ENCODE peak calls at places on chromosomes 4 and X, in six cellular contexts. S is OCI-LY7, M is neural progenitor cell, N is MM.1S, A is HCT116, X is SK-N-SH. W is an unnamed sample.

GRCh38 chrX:331145-331771 is 12.7 kb upstream of the GTPBP6 start:
- DNase-seq in A (no peak), X (peak), N (no peak), M (peak), S (no peak), W (peak)

GRCh38 chrX:18596096-18596495 is 75.8 kb downstream of the RS1 start:
- DNase-seq in S (no peak), A (no peak), N (no peak), M (no peak), X (no peak), W (no peak)

GRCh38 chr4:177356191-177356590 is 46.5 kb downstream of the NEIL3 start:
- DNase-seq in S (no peak), M (no peak), N (no peak), A (no peak), X (no peak), W (no peak)

GRCh38 chrX:15146515-15146914 is 123.4 kb downstream of the ASB9 start:
- DNase-seq in A (no peak), X (peak), M (peak), N (no peak), S (peak), W (peak)

GRCh38 chrX:139932901-139933796 is at the start of gene ATP11C:
- DNase-seq in N (peak), M (peak), A (peak), X (peak), S (peak), W (peak)

GRCh38 chrX:332916-333610 is 14.5 kb upstream of the GTPBP6 start:
- DNase-seq in A (no peak), M (no peak), N (no peak), S (no peak), X (no peak), W (no peak)

GRCh38 chr4:80192937-80193336 is 4.4 kb upstream of the PRDM8 start:
- DNase-seq in A (no peak), X (no peak), M (no peak), S (no peak), N (no peak), W (peak)

GRCh38 chr4:23981328-23981727 is 91.5 kb upstream of the PPARGC1A start:
- DNase-seq in X (no peak), N (no peak), M (no peak), S (no peak), A (no peak), W (no peak)

GRCh38 chr4:70734168-70734954 is 12.6 kb downstream of the RUFY3 start:
- DNase-seq in X (no peak), M (peak), N (peak), S (peak), A (no peak), W (peak)

GRCh38 chrX:104098151-104098808 is 14.0 kb upstream of the ZCCHC18 start:
- DNase-seq in N (peak), S (peak), X (peak), M (peak), A (peak), W (peak)

GRCh38 chr4:128716325-128716724 is 93.2 kb upstream of the JADE1 start:
- DNase-seq in M (no peak), S (no peak), N (no peak), A (no peak), X (no peak), W (no peak)

DNA sequence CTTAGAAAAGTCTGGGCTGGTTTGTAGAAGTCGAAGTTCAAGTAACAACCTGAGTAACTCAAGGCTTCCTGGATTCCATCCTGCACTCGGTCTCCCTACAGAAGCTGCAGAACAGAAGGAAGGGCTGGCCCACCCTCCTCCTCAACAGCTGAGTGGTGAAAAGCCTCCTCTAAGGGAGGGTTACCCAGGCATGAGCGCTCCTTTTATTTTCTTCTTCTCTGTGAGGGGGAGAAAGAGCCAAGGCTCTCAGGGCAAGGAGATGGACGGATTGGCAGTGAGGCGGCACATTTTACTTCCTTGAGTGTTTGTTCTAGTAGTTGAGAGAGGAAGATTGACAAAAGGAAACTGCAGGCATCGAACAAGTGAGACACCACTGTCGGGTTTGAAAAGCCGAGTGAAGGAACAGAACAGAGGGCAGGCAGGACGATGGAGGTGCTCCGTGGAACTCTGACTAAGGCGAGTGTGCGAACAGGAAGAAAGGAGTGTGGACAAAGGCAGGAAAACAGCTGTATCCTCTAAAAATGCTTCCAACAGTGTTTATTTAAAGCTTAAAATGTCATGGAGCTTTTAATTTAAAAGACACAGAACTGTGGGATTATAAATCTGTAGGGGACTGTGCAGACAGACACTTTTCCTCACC is 38.4 kb upstream of the STS start:
- DNase-seq in S (peak), A (no peak), M (peak), X (no peak), N (no peak), W (no peak)
- H3K4me3 ChIP-seq in S (peak), A (no peak), M (no peak), X (no peak), N (no peak), W (no peak)

DNA sequence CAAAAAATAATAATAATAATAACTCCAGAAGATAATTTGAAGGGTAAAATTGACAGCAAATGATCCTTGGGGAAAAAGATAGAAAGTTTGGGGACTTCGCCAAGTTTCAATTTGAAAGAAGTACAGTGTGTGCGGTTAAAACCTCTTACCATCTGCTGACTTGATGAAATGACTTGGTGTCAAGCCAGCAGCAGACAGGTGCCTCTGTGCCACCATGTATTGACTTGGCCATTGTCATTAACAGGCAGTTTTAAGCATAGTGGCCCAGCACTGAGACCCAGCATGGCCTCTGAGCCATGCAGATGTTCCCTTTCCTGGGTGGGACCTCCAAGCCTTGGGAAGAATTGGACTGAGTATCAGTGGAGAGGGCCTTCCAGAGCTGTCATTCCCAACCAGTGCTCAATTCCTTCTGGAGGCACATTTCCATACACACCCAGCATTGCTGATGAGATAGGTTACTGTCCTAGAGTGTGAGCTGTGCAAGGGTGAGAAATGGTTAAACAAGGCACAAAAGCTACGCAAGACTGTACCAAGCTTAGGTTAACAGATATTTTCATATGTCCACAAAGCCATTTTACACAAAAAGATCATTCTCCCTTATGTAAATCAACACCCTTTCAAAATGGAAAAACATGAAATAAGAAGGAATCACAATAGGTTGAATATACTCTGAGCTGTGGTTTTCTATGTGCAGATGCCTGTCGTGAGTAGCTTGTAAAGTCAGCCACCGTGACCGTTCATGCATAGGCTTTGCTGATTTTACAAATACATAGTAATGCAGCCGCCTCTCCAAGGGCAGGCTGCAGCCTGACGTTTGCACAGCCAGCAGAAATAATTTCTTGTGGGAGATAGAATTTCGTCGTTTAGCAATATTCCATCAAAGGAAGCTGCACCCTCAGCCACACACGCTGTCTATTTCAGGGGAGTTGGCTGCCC is 59.4 kb upstream of the FBXW7 start:
- DNase-seq in A (no peak), N (no peak), S (peak), X (no peak), M (no peak), W (peak)
- TF ChIP-seq EZH2phosphoT487 in A (no peak), N (no peak), S (no peak), X (no peak), M (no peak), W (no peak)

GRCh38 chr4:5825642-5826041 is 67.2 kb downstream of the CRMP1 start:
- DNase-seq in S (no peak), A (no peak), M (no peak), N (no peak), X (no peak), W (no peak)

GRCh38 chr4:5823542-5824211 is 69.2 kb downstream of the CRMP1 start:
- DNase-seq in A (no peak), X (no peak), S (no peak), M (no peak), N (peak), W (no peak)

GRCh38 chr4:5826437-5827107 is 66.3 kb downstream of the CRMP1 start:
- DNase-seq in X (no peak), A (no peak), S (no peak), M (no peak), N (no peak), W (no peak)

GRCh38 chr4:5824227-5824626 is 68.7 kb downstream of the CRMP1 start:
- DNase-seq in M (no peak), A (no peak), S (no peak), N (no peak), X (no peak), W (no peak)

GRCh38 chr4:5824635-5825034 is 68.3 kb downstream of the CRMP1 start:
- DNase-seq in N (peak), X (peak), S (peak), A (peak), M (peak), W (peak)
- TF ChIP-seq CTCF in N (peak), X (peak), S (peak), A (peak), M (peak), W (peak)

DNA sequence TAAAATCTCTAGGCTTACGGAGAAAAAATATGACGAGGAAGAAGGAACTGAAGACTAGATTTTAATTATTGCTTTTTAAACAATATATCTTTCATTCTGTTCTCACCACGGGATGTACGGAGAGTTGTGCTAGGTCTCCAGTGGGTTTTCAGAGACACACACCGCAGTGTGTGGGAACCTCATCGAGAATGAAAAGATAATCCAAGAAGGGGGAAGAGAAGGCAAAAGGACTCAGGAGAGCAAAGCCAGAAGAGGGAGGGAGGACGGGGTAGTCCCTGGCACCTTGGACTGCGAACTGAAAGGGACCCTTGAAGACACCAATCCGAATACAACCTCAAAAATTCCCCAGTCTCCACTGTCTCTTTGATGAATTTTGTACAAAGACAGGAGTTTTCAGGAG is 907 bp upstream of the LEF1 start:
- DNase-seq in A (no peak), S (no peak), N (no peak), M (no peak), X (no peak), W (no peak)
- H3K4me3 ChIP-seq in A (no peak), S (peak), N (peak), M (peak), X (no peak), W (no peak)

W was measured in PC-3.